ENCODE peak calls at places on chromosomes 5 and 9, in six cellular contexts. One of them, this sample, is unnamed.

GRCh38 chr9:96344458-96345180 is 38.9 kb downstream of the SLC35D2 start:
- DNase-seq in GM23338: peak; percentile 81
- DNase-seq in cardiac muscle cell: peak; percentile 2
- DNase-seq in heart right ventricle: peak; percentile 59
- DNase-seq in IMR-90: peak; percentile 95
- DNase-seq in heart left ventricle: peak; percentile 57
- DNase-seq in this sample: peak; percentile 77

GRCh38 chr9:128007566-128008138 is 26.9 kb upstream of the EEIG1 start:
- DNase-seq in GM23338: no peak
- DNase-seq in cardiac muscle cell: peak; percentile 75
- DNase-seq in heart right ventricle: peak; percentile 67
- DNase-seq in heart left ventricle: peak; percentile 49
- DNase-seq in IMR-90: peak; percentile 27
- DNase-seq in this sample: peak; percentile 23

GRCh38 chr9:38687389-38687842 is 32.5 kb downstream of the FAM240B start:
- DNase-seq in cardiac muscle cell: no peak
- DNase-seq in GM23338: peak; percentile 46
- DNase-seq in heart left ventricle: peak; percentile 67
- DNase-seq in heart right ventricle: no peak
- DNase-seq in IMR-90: no peak
- DNase-seq in this sample: no peak

GRCh38 chr9:103789686-103790085 is 304.4 kb upstream of the SMC2 start:
- DNase-seq in heart right ventricle: no peak
- DNase-seq in IMR-90: no peak
- DNase-seq in cardiac muscle cell: peak; percentile 1
- DNase-seq in GM23338: peak; percentile 1
- DNase-seq in heart left ventricle: no peak
- DNase-seq in this sample: peak; percentile 3

GRCh38 chr9:113807173-113808061 is 68.7 kb upstream of the ZNF618 start:
- DNase-seq in GM23338: peak; percentile 77
- DNase-seq in heart right ventricle: peak; percentile 48
- DNase-seq in IMR-90: peak; percentile 60
- DNase-seq in cardiac muscle cell: peak; percentile 53
- DNase-seq in heart left ventricle: peak; percentile 28
- DNase-seq in this sample: peak; percentile 71

GRCh38 chr5:33675958-33676464 is 215.8 kb downstream of the ADAMTS12 start:
- DNase-seq in GM23338: no peak
- DNase-seq in IMR-90: no peak
- DNase-seq in heart left ventricle: no peak
- DNase-seq in cardiac muscle cell: no peak
- DNase-seq in heart right ventricle: no peak
- DNase-seq in this sample: peak; percentile 87

GRCh38 chr5:40599676-40600075 is 80.0 kb upstream of the PTGER4 start:
- DNase-seq in heart right ventricle: no peak
- DNase-seq in GM23338: no peak
- DNase-seq in heart left ventricle: no peak
- DNase-seq in IMR-90: no peak
- DNase-seq in cardiac muscle cell: no peak
- DNase-seq in this sample: no peak

GRCh38 chr5:24535646-24536045 is 109.1 kb downstream of the CDH10 start:
- DNase-seq in heart left ventricle: no peak
- DNase-seq in heart right ventricle: no peak
- DNase-seq in IMR-90: no peak
- DNase-seq in GM23338: peak; percentile 33
- DNase-seq in cardiac muscle cell: peak; percentile 22
- DNase-seq in this sample: peak; percentile 48

GRCh38 chr5:23884405-23884804 is 377.0 kb downstream of the PRDM9 start:
- DNase-seq in IMR-90: no peak
- DNase-seq in cardiac muscle cell: no peak
- DNase-seq in GM23338: no peak
- DNase-seq in heart right ventricle: no peak
- DNase-seq in heart left ventricle: no peak
- DNase-seq in this sample: no peak

GRCh38 chr5:20694121-20694520 is 706.1 kb upstream of the CDH18 start:
- DNase-seq in GM23338: no peak
- DNase-seq in cardiac muscle cell: no peak
- DNase-seq in heart left ventricle: no peak
- DNase-seq in IMR-90: no peak
- DNase-seq in heart right ventricle: no peak
- DNase-seq in this sample: no peak

GRCh38 chr5:80967500-80968181 is 7.5 kb downstream of the RASGRF2 start:
- DNase-seq in heart right ventricle: peak; percentile 25
- DNase-seq in GM23338: no peak
- DNase-seq in IMR-90: peak; percentile 93
- DNase-seq in cardiac muscle cell: no peak
- DNase-seq in heart left ventricle: no peak
- DNase-seq in this sample: peak; percentile 87

GRCh38 chr5:36728697-36729543 is 122.5 kb downstream of the SLC1A3 start:
- DNase-seq in cardiac muscle cell: peak; percentile 76
- DNase-seq in heart right ventricle: peak; percentile 20
- DNase-seq in IMR-90: peak; percentile 73
- DNase-seq in GM23338: peak; percentile 86
- DNase-seq in heart left ventricle: no peak
- DNase-seq in this sample: peak; percentile 78

GRCh38 chr5:66209350-66209749 is 65.2 kb downstream of the SREK1 start:
- DNase-seq in heart left ventricle: no peak
- DNase-seq in cardiac muscle cell: no peak
- DNase-seq in heart right ventricle: no peak
- DNase-seq in IMR-90: no peak
- DNase-seq in GM23338: peak; percentile 19
- DNase-seq in this sample: no peak

GRCh38 chr5:124907098-124907644 is 160.7 kb upstream of the ZNF608 start:
- DNase-seq in GM23338: no peak
- DNase-seq in heart left ventricle: no peak
- DNase-seq in cardiac muscle cell: no peak
- DNase-seq in IMR-90: no peak
- DNase-seq in heart right ventricle: no peak
- DNase-seq in this sample: no peak

GRCh38 chr9:129383415-129384088 is 205.5 kb upstream of the IER5L start:
- DNase-seq in heart left ventricle: peak; percentile 92
- DNase-seq in GM23338: peak; percentile 66
- DNase-seq in heart right ventricle: peak; percentile 87
- DNase-seq in cardiac muscle cell: peak; percentile 53
- DNase-seq in IMR-90: peak; percentile 56
- DNase-seq in this sample: peak; percentile 75

GRCh38 chr5:134174841-134175839 is 1.6 kb downstream of the SKP1 start:
- DNase-seq in heart left ventricle: no peak
- DNase-seq in heart right ventricle: no peak
- DNase-seq in cardiac muscle cell: peak; percentile 25
- DNase-seq in IMR-90: peak; percentile 67
- DNase-seq in GM23338: peak; percentile 24
- DNase-seq in this sample: peak; percentile 43

GRCh38 chr9:89794918-89795317 is 190.1 kb downstream of the GADD45G start:
- DNase-seq in heart right ventricle: no peak
- DNase-seq in heart left ventricle: no peak
- DNase-seq in IMR-90: no peak
- DNase-seq in cardiac muscle cell: no peak
- DNase-seq in GM23338: no peak
- DNase-seq in this sample: no peak

GRCh38 chr9:122912964-122913673 is at the start of gene ZBTB6:
- DNase-seq in heart left ventricle: peak; percentile 78
- DNase-seq in heart right ventricle: peak; percentile 80
- DNase-seq in GM23338: peak; percentile 93
- DNase-seq in cardiac muscle cell: peak; percentile 82
- DNase-seq in IMR-90: peak; percentile 81
- DNase-seq in this sample: peak; percentile 93
- H3K36me3 ChIP-seq in heart left ventricle: peaks cover 47% of the 10 kb centered on the region
- H3K36me3 ChIP-seq in heart right ventricle: peaks cover 43% of the 10 kb centered on the region
- H3K36me3 ChIP-seq in GM23338: peaks cover 14% of the 10 kb centered on the region
- H3K36me3 ChIP-seq in cardiac muscle cell: peaks cover 15% of the 10 kb centered on the region
- H3K36me3 ChIP-seq in IMR-90: peaks cover 6% of the 10 kb centered on the region
- H3K36me3 ChIP-seq in this sample: peaks cover 16% of the 10 kb centered on the region

DNA sequence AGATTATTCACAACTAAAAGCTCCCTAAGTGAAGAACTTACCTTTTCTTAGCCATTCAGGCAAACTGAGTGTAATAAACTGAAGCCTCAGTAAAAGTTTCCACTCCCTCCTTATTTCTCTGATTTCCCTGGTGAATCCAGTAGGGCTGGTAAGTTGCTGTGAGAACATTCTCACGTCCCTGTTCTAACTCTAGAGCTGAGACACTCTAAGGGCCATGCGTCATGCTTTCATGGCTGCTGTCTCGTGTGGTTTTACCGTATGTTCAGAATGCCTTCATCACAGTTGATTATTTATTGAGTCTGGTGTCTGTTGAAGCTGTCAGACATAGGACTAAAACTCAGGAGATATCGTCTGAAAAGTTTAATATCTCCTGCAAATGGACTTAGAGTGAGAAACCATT is 1.3 kb downstream of the OR2S2 start:
- DNase-seq in cardiac muscle cell: no peak
- DNase-seq in GM23338: no peak
- DNase-seq in heart left ventricle: no peak
- DNase-seq in heart right ventricle: no peak
- DNase-seq in IMR-90: no peak
- DNase-seq in this sample: no peak
- H3K27ac ChIP-seq in cardiac muscle cell: no peak overlapping the region
- H3K27ac ChIP-seq in GM23338: no peak overlapping the region
- H3K27ac ChIP-seq in heart left ventricle: no peak overlapping the region
- H3K27ac ChIP-seq in heart right ventricle: no peak overlapping the region
- H3K27ac ChIP-seq in IMR-90: no peak overlapping the region
- H3K27ac ChIP-seq in this sample: no peak overlapping the region

GRCh38 chr5:141493500-141494422 is 4.9 kb downstream of the PCDHGC5 start:
- DNase-seq in IMR-90: peak; percentile 65
- DNase-seq in heart right ventricle: no peak
- DNase-seq in cardiac muscle cell: no peak
- DNase-seq in GM23338: no peak
- DNase-seq in heart left ventricle: no peak
- DNase-seq in this sample: no peak

GRCh38 chr5:141492168-141492885 is 3.4 kb downstream of the PCDHGC5 start:
- DNase-seq in IMR-90: no peak
- DNase-seq in heart left ventricle: no peak
- DNase-seq in heart right ventricle: no peak
- DNase-seq in GM23338: peak; percentile 70
- DNase-seq in cardiac muscle cell: no peak
- DNase-seq in this sample: no peak

GRCh38 chr5:141496038-141496437 is 7.2 kb downstream of the PCDHGC5 start:
- DNase-seq in GM23338: peak; percentile 45
- DNase-seq in heart left ventricle: no peak
- DNase-seq in IMR-90: no peak
- DNase-seq in heart right ventricle: no peak
- DNase-seq in cardiac muscle cell: no peak
- DNase-seq in this sample: peak; percentile 99

GRCh38 chr5:141494761-141495455 is 6.0 kb downstream of the PCDHGC5 start:
- DNase-seq in heart left ventricle: no peak
- DNase-seq in IMR-90: peak; percentile 48
- DNase-seq in heart right ventricle: no peak
- DNase-seq in GM23338: peak; percentile 62
- DNase-seq in cardiac muscle cell: no peak
- DNase-seq in this sample: peak; percentile 86

DNA sequence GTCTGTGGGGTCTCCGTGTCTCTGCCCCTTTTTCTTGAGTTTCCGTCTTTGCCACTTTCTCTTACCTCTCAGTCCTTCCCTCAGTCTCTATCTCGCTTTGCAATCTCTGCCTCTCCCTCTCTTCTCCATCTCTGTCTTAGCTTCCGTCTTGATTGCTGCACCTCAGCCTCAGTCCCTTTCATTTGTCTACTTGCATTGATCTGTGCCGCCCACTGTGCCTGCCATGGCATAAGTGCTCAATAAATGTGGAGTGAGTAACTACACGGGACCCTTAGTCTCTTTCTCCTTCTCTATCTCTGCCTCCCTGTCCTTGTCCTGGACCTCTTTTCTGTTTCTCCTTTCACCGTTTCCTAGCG is 6.6 kb downstream of the PCDHGC5 start:
- DNase-seq in GM23338: no peak
- DNase-seq in cardiac muscle cell: no peak
- DNase-seq in heart left ventricle: no peak
- DNase-seq in heart right ventricle: no peak
- DNase-seq in IMR-90: no peak
- DNase-seq in this sample: peak; percentile 72
- H3K4me3 ChIP-seq in GM23338: peak overlapping the region; percentile 51
- H3K4me3 ChIP-seq in cardiac muscle cell: no peak overlapping the region
- H3K4me3 ChIP-seq in heart left ventricle: no peak overlapping the region
- H3K4me3 ChIP-seq in heart right ventricle: no peak overlapping the region
- H3K4me3 ChIP-seq in IMR-90: no peak overlapping the region
- H3K4me3 ChIP-seq in this sample: peak overlapping the region; percentile 41

GRCh38 chr5:119120893-119121292 is 50.0 kb downstream of the DMXL1 start:
- DNase-seq in IMR-90: no peak
- DNase-seq in GM23338: no peak
- DNase-seq in heart left ventricle: no peak
- DNase-seq in cardiac muscle cell: no peak
- DNase-seq in heart right ventricle: no peak
- DNase-seq in this sample: no peak
- H3K36me3 ChIP-seq in IMR-90: peaks cover 13% of the 10 kb centered on the region
- H3K36me3 ChIP-seq in GM23338: peaks cover 10% of the 10 kb centered on the region
- H3K36me3 ChIP-seq in heart left ventricle: peaks cover 74% of the 10 kb centered on the region
- H3K36me3 ChIP-seq in cardiac muscle cell: peaks cover 18% of the 10 kb centered on the region
- H3K36me3 ChIP-seq in heart right ventricle: peaks cover 78% of the 10 kb centered on the region
- H3K36me3 ChIP-seq in this sample: peaks cover 8% of the 10 kb centered on the region

GRCh38 chr5:34684980-34685352 is 28.8 kb downstream of the RAI14 start:
- DNase-seq in heart left ventricle: no peak
- DNase-seq in IMR-90: no peak
- DNase-seq in cardiac muscle cell: no peak
- DNase-seq in heart right ventricle: no peak
- DNase-seq in GM23338: no peak
- DNase-seq in this sample: no peak
- H3K27ac ChIP-seq in heart left ventricle: no peak overlapping the region
- H3K27ac ChIP-seq in IMR-90: peak overlapping the region; percentile 24
- H3K27ac ChIP-seq in cardiac muscle cell: peak overlapping the region; percentile 92
- H3K27ac ChIP-seq in heart right ventricle: no peak overlapping the region
- H3K27ac ChIP-seq in GM23338: peak overlapping the region; percentile 84
- H3K27ac ChIP-seq in this sample: no peak overlapping the region

GRCh38 chr9:2337131-2337530 is 284.5 kb upstream of the VLDLR start:
- DNase-seq in GM23338: no peak
- DNase-seq in cardiac muscle cell: no peak
- DNase-seq in IMR-90: no peak
- DNase-seq in heart right ventricle: no peak
- DNase-seq in heart left ventricle: no peak
- DNase-seq in this sample: no peak

GRCh38 chr9:2338770-2339169 is 282.8 kb upstream of the VLDLR start:
- DNase-seq in cardiac muscle cell: no peak
- DNase-seq in heart left ventricle: no peak
- DNase-seq in heart right ventricle: no peak
- DNase-seq in IMR-90: peak; percentile 7
- DNase-seq in GM23338: no peak
- DNase-seq in this sample: no peak

GRCh38 chr9:2340046-2340760 is 281.4 kb upstream of the VLDLR start:
- DNase-seq in GM23338: no peak
- DNase-seq in cardiac muscle cell: no peak
- DNase-seq in heart right ventricle: no peak
- DNase-seq in IMR-90: peak; percentile 1
- DNase-seq in heart left ventricle: no peak
- DNase-seq in this sample: no peak

GRCh38 chr9:2337602-2338001 is 284.0 kb upstream of the VLDLR start:
- DNase-seq in cardiac muscle cell: no peak
- DNase-seq in GM23338: no peak
- DNase-seq in heart right ventricle: peak; percentile 24
- DNase-seq in heart left ventricle: peak; percentile 30
- DNase-seq in IMR-90: no peak
- DNase-seq in this sample: no peak

DNA sequence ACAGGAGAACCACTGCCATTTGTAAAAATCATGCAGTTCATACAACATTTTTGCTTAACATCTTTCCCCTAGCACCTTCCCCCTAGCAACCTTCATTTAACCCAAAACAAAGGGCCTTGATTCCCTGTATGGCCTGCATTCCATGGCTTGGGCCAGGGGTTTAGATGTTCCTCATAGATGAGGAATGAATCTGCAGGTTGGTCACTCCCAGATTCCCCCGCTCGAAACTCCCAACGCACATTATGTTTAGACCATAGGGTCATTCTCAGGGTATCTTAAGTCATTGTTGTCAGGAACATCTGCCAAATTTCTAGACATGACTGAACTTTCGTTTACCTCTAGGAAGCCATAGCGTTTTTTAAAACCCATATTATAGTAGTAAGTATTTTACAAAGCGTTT is 282.2 kb upstream of the VLDLR start:
- DNase-seq in IMR-90: no peak
- DNase-seq in heart right ventricle: no peak
- DNase-seq in heart left ventricle: no peak
- DNase-seq in GM23338: no peak
- DNase-seq in cardiac muscle cell: no peak
- DNase-seq in this sample: no peak
- H3K4me3 ChIP-seq in IMR-90: no peak overlapping the region
- H3K4me3 ChIP-seq in heart right ventricle: no peak overlapping the region
- H3K4me3 ChIP-seq in heart left ventricle: no peak overlapping the region
- H3K4me3 ChIP-seq in GM23338: no peak overlapping the region
- H3K4me3 ChIP-seq in cardiac muscle cell: no peak overlapping the region
- H3K4me3 ChIP-seq in this sample: no peak overlapping the region

This sample was measured in A673.